ENCODE peak calls at places on chromosome 15, in eight cellular contexts. Z is stimulated activated CD8-positive, alpha-beta memory T cell treated with anti-CD3 and anti-CD28 coated beads, Interleukin-7, amount 100 ng/mL, for 24 hours; Y is stimulated activated CD4-positive, alpha-beta T cell treated with anti-CD3 and anti-CD28 coated beads, TNF-alpha, amount 100 ng/mL, for 48 hours; W is NCI-H345; L is fibroblast of villous mesenchyme; V is cerebellar cortex; S is AG10803; O is AG04450. F is an unnamed sample.

GRCh38 chr15:67120839-67121540 is 55.6 kb downstream of the SMAD3 start:
- DNase-seq in Z (peak), V (no peak), Y (peak), L (peak), W (no peak), S (peak), O (peak), F (peak)

GRCh38 chr15:30043211-30043655 is 39.5 kb upstream of the GOLGA8J start:
- DNase-seq in O (no peak), W (peak), Z (no peak), S (peak), Y (no peak), V (peak), L (peak), F (peak)

GRCh38 chr15:31554261-31554660 is 227.6 kb downstream of the KLF13 start:
- DNase-seq in Y (no peak), V (peak), W (no peak), S (peak), O (peak), Z (no peak), L (peak), F (no peak)

GRCh38 chr15:63054985-63055384 is 12.4 kb downstream of the TPM1 start:
- DNase-seq in O (no peak), W (no peak), Y (no peak), Z (no peak), L (peak), V (no peak), S (no peak), F (peak)

GRCh38 chr15:56758770-56759449 is 25.6 kb upstream of the ZNF280D start:
- DNase-seq in Y (no peak), W (no peak), O (no peak), S (peak), V (no peak), Z (no peak), L (no peak), F (peak)

GRCh38 chr15:59169337-59169736 is 37.3 kb upstream of the LDHAL6B start:
- DNase-seq in S (peak), W (no peak), Z (no peak), V (no peak), L (peak), Y (no peak), O (peak), F (peak)

GRCh38 chr15:46442196-46442595 is 807.4 kb downstream of the SQOR start:
- DNase-seq in Z (no peak), O (no peak), Y (no peak), V (no peak), S (peak), W (no peak), L (peak), F (no peak)

GRCh38 chr15:76011611-76012010 is 613 bp downstream of the NRG4 start:
- DNase-seq in V (no peak), W (no peak), S (no peak), L (no peak), Y (no peak), O (no peak), Z (no peak), F (no peak)

GRCh38 chr15:88810449-88810848 is 7.2 kb downstream of the ACAN start:
- DNase-seq in Z (no peak), L (peak), Y (no peak), V (no peak), W (no peak), O (no peak), S (peak), F (no peak)

GRCh38 chr15:80242132-80242769 is 9.8 kb downstream of the CTXND1 start:
- DNase-seq in L (peak), O (no peak), S (peak), Y (no peak), W (no peak), Z (no peak), V (peak), F (peak)

GRCh38 chr15:25693321-25694237 is 169.5 kb downstream of the ATP10A start:
- DNase-seq in L (no peak), W (no peak), Y (peak), V (peak), Z (no peak), O (no peak), S (peak), F (no peak)

GRCh38 chr15:98525625-98526024 is 122.7 kb upstream of the IGF1R start:
- DNase-seq in O (no peak), Y (no peak), V (no peak), S (peak), W (no peak), L (peak), Z (no peak), F (no peak)

F was measured in myocyte.